ENCODE peak calls at places on chromosomes 16 and 17, in eight cellular contexts. I is endodermal cell, P is GM10248, Q is epithelial cell of esophagus, W is choroid plexus epithelial cell, J is B cell, T is NB4, M is mammary epithelial cell. S is an unnamed sample.

GRCh38 chr17:40317345-40317873 is 8.4 kb downstream of the RARA start:
- DNase-seq in P (peak), M (peak), Q (peak), W (peak), J (peak), T (peak), I (peak), S (peak)

GRCh38 chr16:68035227-68035626 is 12.1 kb downstream of the DUS2 start:
- DNase-seq in T (no peak), I (no peak), Q (no peak), W (peak), J (no peak), M (no peak), P (no peak), S (no peak)

GRCh38 chr17:50586421-50587247 is 26.1 kb downstream of the CACNA1G start:
- DNase-seq in T (no peak), J (no peak), M (no peak), Q (no peak), W (no peak), I (peak), P (no peak), S (no peak)

GRCh38 chr16:12157510-12158093 is 181.1 kb downstream of the SNX29 start:
- DNase-seq in T (no peak), W (peak), I (no peak), J (no peak), Q (no peak), P (no peak), M (no peak), S (no peak)

GRCh38 chr17:77382966-77383612 is 242.3 kb downstream of the SEC14L1 start:
- DNase-seq in W (peak), I (no peak), M (peak), J (no peak), P (no peak), Q (peak), T (no peak), S (no peak)

GRCh38 chr17:11948791-11949190 is 48.5 kb downstream of the ZNF18 start:
- DNase-seq in Q (peak), I (no peak), J (no peak), M (peak), T (no peak), W (peak), P (no peak), S (peak)

GRCh38 chr17:4947010-4947410 is 1.3 kb downstream of the PFN1 start:
- DNase-seq in Q (no peak), J (no peak), T (peak), I (no peak), W (no peak), M (no peak), P (no peak), S (peak)

GRCh38 chr17:39695089-39695474 is 4.8 kb upstream of the ERBB2 start:
- DNase-seq in W (no peak), T (no peak), J (no peak), M (no peak), I (peak), Q (no peak), P (no peak), S (no peak)

GRCh38 chr16:30924086-30924714 is 828 bp downstream of the FBXL19 start:
- DNase-seq in I (peak), M (no peak), J (no peak), T (peak), W (no peak), Q (no peak), P (peak), S (no peak)

GRCh38 chr17:82529914-82530300 is 10.4 kb downstream of the FOXK2 start:
- DNase-seq in M (no peak), W (no peak), J (no peak), I (no peak), T (no peak), Q (peak), P (no peak), S (no peak)

GRCh38 chr17:29590261-29590978 is 972 bp upstream of the GIT1 start:
- DNase-seq in P (no peak), I (no peak), W (peak), Q (peak), T (peak), J (no peak), M (no peak), S (peak)

GRCh38 chr17:75891022-75891604 is 5.6 kb downstream of the TRIM65 start:
- DNase-seq in J (no peak), P (no peak), I (no peak), T (no peak), Q (no peak), M (no peak), W (no peak), S (no peak)

GRCh38 chr17:7972131-7972785 is 30.2 kb upstream of the GUCY2D start:
- DNase-seq in M (no peak), Q (no peak), W (peak), J (no peak), T (no peak), P (no peak), I (no peak), S (no peak)

GRCh38 chr17:36652716-36653115 is 51.3 kb downstream of the MRM1 start:
- DNase-seq in W (peak), T (no peak), Q (peak), P (no peak), M (no peak), I (no peak), J (no peak), S (peak)

GRCh38 chr16:15880909-15881308 is 7.5 kb downstream of the CEP20 start:
- DNase-seq in T (no peak), M (no peak), P (no peak), Q (no peak), W (no peak), J (no peak), I (no peak), S (no peak)

GRCh38 chr17:72792771-72793170 is 299.7 kb downstream of the SLC39A11 start:
- DNase-seq in M (no peak), J (no peak), P (no peak), T (no peak), Q (no peak), W (no peak), I (no peak), S (no peak)

GRCh38 chr17:45438931-45439610 is 6.4 kb upstream of the ARHGAP27 start:
- DNase-seq in W (no peak), P (no peak), Q (peak), J (no peak), I (peak), T (no peak), M (no peak), S (peak)

GRCh38 chr17:82384051-82384729 is 12.6 kb downstream of the UTS2R start:
- DNase-seq in P (no peak), I (no peak), Q (no peak), W (no peak), J (no peak), M (no peak), T (no peak), S (no peak)

GRCh38 chr16:84786605-84787302 is 33.0 kb upstream of the CRISPLD2 start:
- DNase-seq in J (no peak), I (no peak), M (no peak), P (no peak), T (no peak), W (no peak), Q (no peak), S (no peak)

GRCh38 chr17:58219789-58220183 is 731 bp upstream of the MKS1 start:
- DNase-seq in W (no peak), M (peak), I (no peak), P (no peak), T (peak), J (no peak), Q (peak), S (peak)

GRCh38 chr17:75738218-75738802 is 17.1 kb downstream of the ITGB4 start:
- DNase-seq in P (peak), I (peak), M (no peak), Q (no peak), T (peak), J (no peak), W (peak), S (no peak)

GRCh38 chr17:42005128-42005527 is 12.1 kb downstream of the DNAJC7 start:
- DNase-seq in P (no peak), I (no peak), W (no peak), T (no peak), J (no peak), Q (no peak), M (no peak), S (no peak)

GRCh38 chr17:42010898-42011516 is 6.2 kb downstream of the DNAJC7 start:
- DNase-seq in Q (peak), W (peak), P (no peak), M (peak), J (no peak), T (peak), I (peak), S (peak)

GRCh38 chr17:42009170-42009569 is 8.1 kb downstream of the DNAJC7 start:
- DNase-seq in T (peak), Q (peak), I (peak), W (peak), J (no peak), P (no peak), M (no peak), S (no peak)
- TF ChIP-seq CTCF in T (no peak), Q (peak), I (peak), W (peak), J (no peak), P (no peak), M (peak), S (no peak)

DNA sequence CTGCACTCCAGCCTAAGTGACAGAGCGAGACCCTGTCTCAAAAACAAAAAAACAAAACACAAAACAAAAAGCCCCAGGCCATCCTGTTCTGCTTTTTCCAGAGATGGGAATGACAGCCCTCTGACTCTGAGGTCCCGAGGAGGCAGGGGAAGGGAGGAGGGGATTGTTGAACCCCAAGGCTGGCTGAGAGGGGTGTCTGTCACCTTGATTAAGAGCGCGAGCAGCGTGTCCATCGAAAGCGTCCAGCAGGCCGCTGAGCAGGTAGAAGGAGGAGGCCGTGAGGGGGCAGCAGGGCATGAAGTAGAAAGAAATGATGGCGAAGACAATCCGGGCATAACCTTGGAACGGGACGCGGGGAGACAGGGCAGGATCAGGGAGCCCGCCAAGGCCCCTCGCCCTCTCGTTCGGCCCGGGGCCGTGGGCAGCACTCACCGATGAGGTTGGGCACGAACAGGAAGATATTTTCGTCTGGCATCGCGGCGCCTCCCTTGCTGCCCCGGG is 593 bp downstream of the CDIPT start:
- DNase-seq in W (peak), P (no peak), Q (peak), J (no peak), I (no peak), T (no peak), M (peak), S (peak)
- TF ChIP-seq CTCF in W (peak), P (peak), Q (no peak), J (no peak), I (no peak), T (no peak), M (no peak), S (no peak)

DNA sequence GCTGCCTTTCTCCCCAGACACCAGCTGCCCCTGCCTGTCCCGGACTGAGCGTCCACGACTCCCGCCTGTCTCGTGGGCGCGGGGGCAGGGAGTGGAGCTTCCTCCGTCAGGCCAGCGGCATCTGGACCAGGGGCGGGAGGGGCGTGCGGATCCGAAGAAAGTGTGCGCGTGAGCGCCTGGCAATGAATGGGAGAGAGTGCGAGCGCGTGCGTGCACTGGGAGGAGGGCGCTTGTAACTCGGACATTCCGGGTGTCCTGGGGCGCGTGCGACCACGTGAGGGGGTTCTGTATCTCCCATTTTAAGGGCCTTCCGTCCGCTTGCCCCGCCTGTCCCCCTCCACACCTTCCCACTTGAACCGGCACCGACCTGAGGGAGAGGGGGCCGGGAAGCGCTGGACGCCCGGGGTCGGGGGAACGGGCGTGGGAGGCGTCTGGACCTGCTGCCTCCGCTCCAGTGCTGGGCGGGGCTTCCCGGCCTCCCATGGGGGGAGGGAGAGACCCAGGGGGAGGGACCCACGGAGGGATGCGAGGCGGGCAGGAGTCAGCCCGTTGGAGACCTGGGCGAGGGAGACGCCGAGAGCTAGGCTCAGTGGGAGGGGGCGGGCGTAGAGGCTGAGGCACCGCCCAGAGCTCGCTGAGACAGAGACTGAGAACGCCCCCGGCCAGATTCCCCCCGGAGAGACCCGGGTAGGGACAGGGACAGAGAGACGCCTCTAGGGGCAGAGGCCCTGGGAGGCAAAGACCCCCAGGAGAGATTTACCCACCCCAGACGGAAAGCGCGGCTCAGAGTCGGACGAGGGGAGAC is at the start of gene KREMEN2:
- DNase-seq in T (peak), M (peak), W (peak), P (peak), J (no peak), I (peak), Q (peak), S (peak)
- TF ChIP-seq CTCF in T (no peak), M (no peak), W (no peak), P (no peak), J (no peak), I (no peak), Q (no peak), S (no peak)

GRCh38 chr17:18194394-18194793 is 10.8 kb downstream of the ALKBH5 start:
- DNase-seq in Q (no peak), P (no peak), W (no peak), I (no peak), M (no peak), J (no peak), T (no peak), S (no peak)
- TF ChIP-seq CTCF in Q (no peak), P (no peak), W (no peak), I (no peak), M (no peak), J (no peak), T (no peak), S (no peak)

GRCh38 chr17:79108870-79109269 is 34.2 kb downstream of the ENGASE start:
- DNase-seq in M (no peak), I (no peak), J (no peak), T (no peak), W (no peak), Q (no peak), P (no peak), S (no peak)

GRCh38 chr17:79111097-79111496 is 36.5 kb downstream of the ENGASE start:
- DNase-seq in J (no peak), I (no peak), Q (no peak), P (no peak), T (no peak), M (no peak), W (no peak), S (no peak)

GRCh38 chr17:79108232-79108850 is 33.7 kb downstream of the ENGASE start:
- DNase-seq in P (no peak), W (no peak), T (no peak), Q (no peak), J (no peak), M (no peak), I (no peak), S (no peak)

GRCh38 chr17:79107499-79108231 is 33.0 kb downstream of the ENGASE start:
- DNase-seq in M (no peak), J (no peak), P (no peak), W (no peak), T (no peak), Q (no peak), I (no peak), S (no peak)

DNA sequence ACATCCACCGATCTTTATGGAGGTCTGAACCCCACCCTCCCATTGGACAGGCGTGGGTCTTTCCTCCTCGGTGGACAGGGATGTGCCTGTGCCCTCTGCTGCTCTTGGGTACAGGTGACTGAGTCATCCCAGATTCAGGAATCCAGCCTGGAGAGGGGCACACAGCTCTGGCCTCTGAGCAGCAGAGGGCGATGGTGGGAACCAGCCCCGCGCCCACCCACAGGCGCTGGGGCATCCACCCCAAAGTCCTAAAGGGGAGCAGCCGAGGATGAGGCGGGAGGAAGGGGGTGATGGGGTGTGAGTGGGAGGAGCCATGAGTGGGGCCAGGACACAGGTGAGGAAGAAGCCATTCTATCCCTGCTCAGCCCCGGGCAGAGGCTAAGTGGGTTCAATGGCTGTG is 35.0 kb downstream of the ENGASE start:
- DNase-seq in I (peak), Q (no peak), P (no peak), M (no peak), T (no peak), J (no peak), W (no peak), S (no peak)
- TF ChIP-seq CTCF in I (peak), Q (no peak), P (no peak), M (no peak), T (peak), J (no peak), W (peak), S (peak)

GRCh38 chr17:31574458-31574857 is 183.0 kb downstream of the RAB11FIP4 start:
- DNase-seq in J (no peak), T (no peak), W (no peak), Q (no peak), P (no peak), I (no peak), M (no peak), S (no peak)
- TF ChIP-seq CTCF in J (no peak), T (no peak), W (no peak), Q (no peak), P (no peak), I (no peak), M (no peak), S (no peak)

GRCh38 chr16:78094166-78094565 is 5.3 kb upstream of the WWOX start:
- DNase-seq in I (no peak), T (peak), J (no peak), Q (no peak), P (no peak), W (peak), M (no peak), S (no peak)
- TF ChIP-seq CTCF in I (peak), T (no peak), J (no peak), Q (no peak), P (no peak), W (peak), M (no peak), S (no peak)

DNA sequence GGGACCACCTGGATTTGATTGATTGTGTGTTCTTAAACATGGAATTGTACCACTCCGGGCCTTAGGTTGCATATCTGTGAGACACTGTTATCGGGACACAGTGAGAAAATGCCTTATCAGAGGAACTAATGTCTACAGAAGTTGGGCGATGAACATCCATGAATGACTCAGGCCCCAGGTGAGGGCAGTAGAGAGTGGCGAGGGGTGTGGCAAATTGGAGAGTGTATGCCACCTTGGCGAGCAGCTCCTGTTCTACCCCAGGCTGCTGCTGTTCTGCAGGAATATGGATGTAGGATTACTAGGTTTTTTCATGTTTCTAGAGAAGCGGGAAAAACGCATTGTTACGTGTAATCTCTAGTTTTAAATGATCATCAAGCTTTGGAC is 38.8 kb downstream of the CLEC16A start:
- DNase-seq in J (peak), M (no peak), T (no peak), P (peak), I (no peak), Q (peak), W (no peak), S (peak)
- TF ChIP-seq CTCF in J (no peak), M (no peak), T (peak), P (peak), I (peak), Q (peak), W (no peak), S (no peak)

GRCh38 chr16:82621796-82622195 is 5.0 kb upstream of the CDH13 start:
- DNase-seq in T (no peak), W (no peak), P (no peak), J (no peak), Q (no peak), I (no peak), M (no peak), S (peak)
- TF ChIP-seq CTCF in T (peak), W (peak), P (no peak), J (no peak), Q (no peak), I (peak), M (no peak), S (no peak)

GRCh38 chr17:1565860-1566259 is 3.3 kb upstream of the PITPNA start:
- DNase-seq in Q (peak), P (no peak), M (no peak), J (no peak), W (no peak), I (no peak), T (no peak), S (no peak)
- TF ChIP-seq CTCF in Q (no peak), P (no peak), M (no peak), J (no peak), W (no peak), I (no peak), T (no peak), S (no peak)